ENCODE peak calls at places on chromosomes 12 and 14, in seven cellular contexts. D, L, Y, U, P, Q and K are unnamed samples.
A peak's percentile ranks its signal among the peaks of the same experiment; 100 is the strongest.

GRCh38 chr12:1840981-1841425 is 20.6 kb downstream of the LRTM2 start:
- DNase-seq in D (no peak), L (no peak), Y (no peak), U (no peak), P (no peak), Q (no peak), K (no peak)

GRCh38 chr12:110661337-110661972 is 27.5 kb downstream of the HVCN1 start:
- DNase-seq in D (no peak), L (no peak), Y (no peak), U (no peak), P (no peak), Q (no peak), K (no peak)

GRCh38 chr12:29944269-29945000 is 160.7 kb upstream of the TMTC1 start:
- DNase-seq in D (no peak), L (no peak), Y (no peak), U (peak; percentile 5), P (no peak), Q (no peak), K (no peak)

GRCh38 chr14:20247651-20248246 is 8.7 kb downstream of the OR11H4 start:
- DNase-seq in D (no peak), L (peak; percentile 21), Y (no peak), U (no peak), P (no peak), Q (no peak), K (no peak)

GRCh38 chr12:23503544-23503943 is 445.9 kb downstream of the SOX5 start:
- DNase-seq in D (no peak), L (no peak), Y (no peak), U (no peak), P (no peak), Q (no peak), K (no peak)

GRCh38 chr14:99476864-99477263 is 3.8 kb downstream of the SETD3 start:
- DNase-seq in D (no peak), L (no peak), Y (no peak), U (no peak), P (no peak), Q (peak; percentile 43), K (no peak)

GRCh38 chr12:125853670-125854069 is 788.4 kb downstream of the AACS start:
- DNase-seq in D (no peak), L (no peak), Y (no peak), U (no peak), P (no peak), Q (no peak), K (no peak)

GRCh38 chr12:6821271-6821673 is 349 bp upstream of the GPR162 start:
- DNase-seq in D (peak; percentile 23), L (peak; percentile 80), Y (no peak), U (peak; percentile 83), P (peak; percentile 53), Q (peak; percentile 89), K (no peak)

GRCh38 chr12:119374615-119375014 is 40.1 kb downstream of the CCDC60 start:
- DNase-seq in D (no peak), L (no peak), Y (no peak), U (no peak), P (no peak), Q (no peak), K (no peak)

GRCh38 chr12:46702581-46703344 is 123.0 kb downstream of the SLC38A4 start:
- DNase-seq in D (no peak), L (no peak), Y (no peak), U (no peak), P (no peak), Q (peak; percentile 65), K (peak; percentile 82)

GRCh38 chr14:62117718-62118164 is 355.5 kb downstream of the SNAPC1 start:
- DNase-seq in D (no peak), L (no peak), Y (no peak), U (peak; percentile 3), P (no peak), Q (no peak), K (no peak)

GRCh38 chr12:92702754-92703679 is at the start of gene PLEKHG7:
- DNase-seq in D (no peak), L (no peak), Y (no peak), U (no peak), P (no peak), Q (no peak), K (no peak)

GRCh38 chr12:2958432-2959193 is 584 bp upstream of the TEAD4 start:
- DNase-seq in D (no peak), L (peak; percentile 88), Y (no peak), U (peak; percentile 86), P (peak; percentile 36), Q (peak; percentile 79), K (no peak)

GRCh38 chr14:68349900-68350323 is 443.0 kb downstream of the ZFP36L1 start:
- DNase-seq in D (no peak), L (peak; percentile 94), Y (no peak), U (peak; percentile 70), P (peak; percentile 81), Q (peak; percentile 43), K (no peak)

GRCh38 chr14:58151264-58151700 is 731 bp downstream of the ARMH4 start:
- DNase-seq in D (no peak), L (no peak), Y (no peak), U (no peak), P (no peak), Q (peak; percentile 17), K (no peak)

GRCh38 chr14:50544911-50545310 is 12.5 kb upstream of the MAP4K5 start:
- DNase-seq in D (no peak), L (no peak), Y (no peak), U (no peak), P (no peak), Q (no peak), K (no peak)

GRCh38 chr12:4049566-4050080 is 176.4 kb upstream of the PARP11 start:
- DNase-seq in D (no peak), L (no peak), Y (no peak), U (no peak), P (no peak), Q (no peak), K (no peak)
- H3K4me3 ChIP-seq in D (no peak overlapping the region), L (no peak overlapping the region), Y (no peak overlapping the region), U (no peak overlapping the region), P (no peak overlapping the region), Q (no peak overlapping the region), K (no peak overlapping the region)

GRCh38 chr12:121784460-121784859 is 9.0 kb downstream of the RHOF start:
- DNase-seq in D (no peak), L (no peak), Y (no peak), U (peak; percentile 59), P (no peak), Q (peak; percentile 83), K (no peak)

GRCh38 chr12:121786441-121786825 is 7.1 kb downstream of the RHOF start:
- DNase-seq in D (peak; percentile 46), L (no peak), Y (no peak), U (peak; percentile 75), P (peak; percentile 68), Q (peak; percentile 81), K (no peak)

GRCh38 chr12:121782616-121782966 is 10.9 kb downstream of the RHOF start:
- DNase-seq in D (no peak), L (no peak), Y (no peak), U (no peak), P (no peak), Q (no peak), K (no peak)

GRCh38 chr12:121781751-121782615 is 11.5 kb downstream of the RHOF start:
- DNase-seq in D (no peak), L (peak; percentile 79), Y (no peak), U (peak; percentile 62), P (no peak), Q (no peak), K (no peak)

DNA sequence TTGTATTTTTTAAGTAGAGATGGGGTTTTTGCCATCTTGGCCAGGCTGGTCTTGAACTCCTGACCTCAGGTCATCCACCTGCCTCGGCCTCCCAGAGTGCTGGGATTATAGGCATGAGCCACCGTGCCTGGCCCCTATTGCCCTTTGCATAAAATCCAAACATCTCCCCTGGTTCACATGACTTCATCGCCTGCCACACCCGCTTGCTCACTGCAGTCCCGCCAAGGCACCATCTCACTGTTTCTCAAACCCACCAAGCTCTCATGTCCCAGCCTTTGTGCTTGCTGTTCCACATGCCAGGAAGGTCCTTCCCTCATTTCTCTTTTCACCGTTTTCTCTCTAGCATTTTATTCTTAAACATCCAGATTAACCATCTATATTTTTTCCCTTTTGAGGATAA is 9.7 kb downstream of the RHOF start:
- DNase-seq in D (no peak), L (no peak), Y (no peak), U (no peak), P (no peak), Q (no peak), K (no peak)
- H3K4me3 ChIP-seq in D (no peak overlapping the region), L (no peak overlapping the region), Y (no peak overlapping the region), U (no peak overlapping the region), P (no peak overlapping the region), Q (no peak overlapping the region), K (no peak overlapping the region)

GRCh38 chr12:53048033-53048779 is 1.7 kb upstream of the TNS2 start:
- DNase-seq in D (no peak), L (peak; percentile 55), Y (no peak), U (peak; percentile 70), P (no peak), Q (no peak), K (no peak)
- H3K4me3 ChIP-seq in D (no peak overlapping the region), L (peak overlapping the region; percentile 50), Y (peak overlapping the region; percentile 39), U (peak overlapping the region; percentile 95), P (peak overlapping the region; percentile 79), Q (no peak overlapping the region), K (peak overlapping the region; percentile 31)

GRCh38 chr12:55929306-55929791 is 1.6 kb upstream of the DGKA start:
- DNase-seq in D (peak; percentile 94), L (no peak), Y (no peak), U (no peak), P (no peak), Q (no peak), K (no peak)

GRCh38 chr12:55927588-55928502 is at the start of gene PYM1:
- DNase-seq in D (peak; percentile 66), L (peak; percentile 70), Y (peak; percentile 68), U (peak; percentile 77), P (no peak), Q (peak; percentile 76), K (no peak)

GRCh38 chr12:55925870-55926737 is 1.6 kb downstream of the PYM1 start:
- DNase-seq in D (no peak), L (no peak), Y (no peak), U (no peak), P (no peak), Q (no peak), K (no peak)

GRCh38 chr12:55925371-55925770 is 2.3 kb downstream of the PYM1 start:
- DNase-seq in D (no peak), L (no peak), Y (no peak), U (no peak), P (no peak), Q (no peak), K (no peak)

DNA sequence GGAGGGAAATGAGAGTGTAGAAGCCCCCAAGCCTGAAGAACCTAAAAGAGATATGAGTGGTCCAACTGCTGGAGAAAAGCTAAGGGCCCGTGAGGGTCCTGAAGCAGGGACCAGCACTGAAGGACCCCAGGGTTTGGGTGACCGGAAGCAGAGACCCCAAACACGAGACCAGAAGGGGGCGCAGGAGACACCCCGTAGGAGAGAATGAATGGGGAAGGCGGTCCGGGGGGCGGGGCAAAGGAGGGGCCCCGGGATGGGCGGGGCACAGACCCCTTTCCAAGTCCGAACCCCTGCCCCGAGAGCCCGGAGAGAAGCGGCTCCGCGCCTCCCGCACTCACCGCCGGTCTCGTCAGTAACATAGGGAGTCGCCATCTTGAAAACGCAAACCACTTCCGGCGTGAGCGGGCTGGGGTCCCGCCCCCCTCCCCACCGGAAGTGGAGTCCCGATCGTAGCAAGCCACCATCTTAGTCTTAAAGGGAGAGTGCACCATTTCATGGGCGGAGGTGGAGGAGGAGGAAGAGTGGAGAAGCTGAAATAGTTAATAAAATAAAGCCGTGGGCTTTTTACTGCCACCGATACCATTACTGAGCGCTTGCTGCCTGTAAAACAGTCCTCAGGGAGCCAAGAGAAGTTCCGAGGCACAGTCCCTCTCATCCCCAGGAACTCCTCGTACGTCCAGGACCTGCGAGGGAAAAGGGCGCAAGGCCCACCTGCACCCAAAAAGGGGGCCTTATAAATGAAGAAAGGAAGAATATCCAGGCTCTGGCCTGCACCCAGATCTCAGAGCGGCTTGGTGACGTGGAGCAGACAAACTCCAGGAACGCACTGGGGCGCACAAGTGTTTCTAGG is 731 bp downstream of the PYM1 start:
- DNase-seq in D (peak; percentile 85), L (peak; percentile 97), Y (peak; percentile 56), U (peak; percentile 95), P (peak; percentile 74), Q (peak; percentile 95), K (peak; percentile 70)
- H3K4me3 ChIP-seq in D (peak overlapping the region; percentile 100), L (peak overlapping the region; percentile 91), Y (peak overlapping the region; percentile 59), U (peak overlapping the region; percentile 88), P (peak overlapping the region; percentile 97), Q (peak overlapping the region; percentile 79), K (peak overlapping the region; percentile 99)